ENCODE peak calls at places on chromosomes 4 and X, in six cellular contexts. C, V, U, S, R and Y are unnamed samples.

GRCh38 chr4:126906466-126906865 is 726.3 kb upstream of the INTU start:
- DNase-seq in C (peak), V (no peak), U (no peak), S (peak), R (peak), Y (no peak)

GRCh38 chr4:184282251-184282713 is 64.6 kb upstream of the ENPP6 start:
- DNase-seq in C (no peak), V (no peak), U (no peak), S (peak), R (no peak), Y (no peak)

GRCh38 chr4:86921608-86922252 is 13.1 kb upstream of the AFF1 start:
- DNase-seq in C (no peak), V (no peak), U (no peak), S (no peak), R (no peak), Y (no peak)

GRCh38 chr4:155339588-155339987 is 37.2 kb downstream of the MAP9 start:
- DNase-seq in C (no peak), V (no peak), U (no peak), S (no peak), R (no peak), Y (no peak)

GRCh38 chrX:70434914-70435586 is 9.6 kb upstream of the DLG3 start:
- DNase-seq in C (no peak), V (peak), U (peak), S (peak), R (no peak), Y (no peak)

GRCh38 chr4:53682196-53682595 is 90.9 kb upstream of the LNX1 start:
- DNase-seq in C (no peak), V (no peak), U (peak), S (no peak), R (no peak), Y (no peak)

GRCh38 chr4:77618383-77619241 is 13.0 kb downstream of the CXCL13 start:
- DNase-seq in C (peak), V (peak), U (peak), S (peak), R (peak), Y (peak)

GRCh38 chr4:145891958-145892357 is 46.7 kb downstream of the ZNF827 start:
- DNase-seq in C (peak), V (no peak), U (no peak), S (peak), R (no peak), Y (no peak)

GRCh38 chr4:104795264-104795934 is 300.7 kb upstream of the CXXC4 start:
- DNase-seq in C (no peak), V (no peak), U (no peak), S (no peak), R (no peak), Y (no peak)

GRCh38 chr4:54513231-54513630 is 144.5 kb upstream of the KIT start:
- DNase-seq in C (no peak), V (peak), U (peak), S (peak), R (no peak), Y (no peak)

GRCh38 chr4:82643994-82644730 is 82.4 kb upstream of the TMEM150C start:
- DNase-seq in C (no peak), V (no peak), U (peak), S (no peak), R (no peak), Y (no peak)

GRCh38 chrX:17500145-17500579 is 125.2 kb downstream of the NHS start:
- DNase-seq in C (no peak), V (no peak), U (peak), S (peak), R (no peak), Y (no peak)

GRCh38 chr4:124000233-124000632 is 603.6 kb downstream of the SPRY1 start:
- DNase-seq in C (no peak), V (no peak), U (no peak), S (no peak), R (no peak), Y (no peak)

GRCh38 chrX:132433551-132433950 is 55.3 kb downstream of the MBNL3 start:
- DNase-seq in C (no peak), V (no peak), U (no peak), S (no peak), R (no peak), Y (no peak)

GRCh38 chrX:24498975-24499374 is 33.9 kb downstream of the PDK3 start:
- DNase-seq in C (no peak), V (peak), U (peak), S (no peak), R (no peak), Y (no peak)

GRCh38 chr4:48227662-48228061 is 42.0 kb downstream of the TEC start:
- DNase-seq in C (no peak), V (no peak), U (no peak), S (no peak), R (no peak), Y (no peak)

GRCh38 chr4:48033825-48034413 is 17.3 kb downstream of the NIPAL1 start:
- DNase-seq in C (no peak), V (peak), U (peak), S (peak), R (no peak), Y (no peak)

GRCh38 chr4:88062311-88062710 is 54.9 kb downstream of the PKD2 start:
- DNase-seq in C (no peak), V (no peak), U (no peak), S (no peak), R (no peak), Y (no peak)

GRCh38 chr4:144705861-144706590 is 60.1 kb downstream of the HHIP start:
- DNase-seq in C (no peak), V (no peak), U (no peak), S (no peak), R (no peak), Y (peak)

GRCh38 chrX:153773741-153774575 is 6.9 kb upstream of the SRPK3 start:
- DNase-seq in C (no peak), V (no peak), U (no peak), S (no peak), R (no peak), Y (no peak)

GRCh38 chr4:97498875-97499274 is 644.4 kb downstream of the STPG2 start:
- DNase-seq in C (no peak), V (peak), U (no peak), S (peak), R (no peak), Y (no peak)

GRCh38 chr4:169009281-169010124 is 552 bp downstream of the CBR4 start:
- DNase-seq in C (peak), V (peak), U (peak), S (peak), R (no peak), Y (peak)

DNA sequence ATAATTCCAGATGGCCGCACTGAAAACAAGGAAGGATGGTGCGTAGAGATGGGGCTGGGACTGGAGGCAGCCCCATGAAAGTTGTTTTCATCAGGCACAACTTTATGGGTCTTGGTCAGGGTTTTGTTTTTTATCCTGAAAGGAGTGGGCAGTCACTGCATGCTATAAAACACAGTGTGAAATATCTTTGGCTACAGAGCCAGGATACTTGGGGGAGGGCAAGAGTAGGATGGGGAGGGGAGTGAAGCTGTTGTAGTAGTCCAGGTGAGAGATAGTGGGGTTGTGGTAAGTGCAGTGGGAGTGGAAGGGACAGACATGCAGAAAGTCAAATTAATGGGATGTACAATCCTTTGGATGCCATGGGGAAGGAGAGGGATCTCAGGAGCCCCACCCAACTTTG is 56.5 kb downstream of the PTTG2 start:
- DNase-seq in C (no peak), V (no peak), U (no peak), S (no peak), R (no peak), Y (no peak)
- H3K18ac ChIP-seq in C (no peak), V (no peak), U (no peak), S (no peak), R (no peak), Y (no peak)

DNA sequence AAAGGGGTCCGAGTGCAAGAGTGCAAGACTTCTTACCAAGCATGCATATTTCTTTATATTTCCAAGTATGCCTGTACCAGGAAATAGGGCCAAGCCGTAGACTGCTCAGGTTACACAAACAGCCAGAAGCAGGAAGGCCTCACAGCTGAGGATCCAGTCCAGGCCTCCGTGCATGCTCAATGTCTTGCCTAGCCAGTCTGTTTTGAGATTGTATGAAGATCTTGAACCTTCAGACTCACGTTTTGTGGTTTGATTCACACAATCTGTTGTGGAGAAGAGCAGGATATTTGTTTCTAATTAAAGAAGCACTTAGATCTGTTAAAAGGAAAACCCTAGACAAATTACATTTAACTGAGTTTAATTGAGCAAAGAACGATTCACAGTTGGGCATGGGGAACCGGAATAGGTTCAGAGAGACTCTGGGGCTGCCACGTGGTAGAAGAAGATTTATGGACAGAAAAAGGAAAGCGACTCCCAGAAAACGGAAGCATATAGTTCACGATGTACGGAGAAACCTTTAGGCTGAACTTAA is 1.2 kb downstream of the MGST2 start:
- DNase-seq in C (no peak), V (peak), U (peak), S (no peak), R (no peak), Y (no peak)
- H3K18ac ChIP-seq in C (no peak), V (peak), U (peak), S (peak), R (no peak), Y (no peak)

GRCh38 chr4:39365931-39366771 is at the start of gene RFC1:
- DNase-seq in C (peak), V (peak), U (peak), S (peak), R (peak), Y (peak)
- H3K18ac ChIP-seq in C (peak), V (peak), U (peak), S (peak), R (no peak), Y (peak)

GRCh38 chr4:63729519-63729918 is 679.7 kb downstream of the TECRL start:
- DNase-seq in C (no peak), V (no peak), U (no peak), S (no peak), R (no peak), Y (no peak)

GRCh38 chr4:63728480-63729177 is 680.6 kb downstream of the TECRL start:
- DNase-seq in C (peak), V (no peak), U (no peak), S (peak), R (no peak), Y (peak)
- H3K18ac ChIP-seq in C (peak), V (peak), U (no peak), S (no peak), R (no peak), Y (peak)